ENCODE peak calls at places on chromosome 19, in seven cellular contexts. One of them, this sample, is unnamed.

GRCh38 chr19:47274891-47275865 is 493 bp downstream of the INAFM1 start:
- DNase-seq in gastrocnemius medialis: no peak
- DNase-seq in thyroid gland: peak; percentile 63
- DNase-seq in ovary: peak; percentile 74
- DNase-seq in transverse colon: peak; percentile 36
- DNase-seq in stomach: no peak
- DNase-seq in breast epithelium: no peak
- DNase-seq in this sample: no peak

GRCh38 chr19:4713384-4713951 is 10.2 kb downstream of the DPP9 start:
- DNase-seq in gastrocnemius medialis: peak; percentile 95
- DNase-seq in thyroid gland: no peak
- DNase-seq in ovary: no peak
- DNase-seq in transverse colon: peak; percentile 93
- DNase-seq in stomach: peak; percentile 96
- DNase-seq in breast epithelium: peak; percentile 93
- DNase-seq in this sample: peak; percentile 89

GRCh38 chr19:55212447-55212846 is 3.1 kb upstream of the PTPRH start:
- DNase-seq in gastrocnemius medialis: no peak
- DNase-seq in thyroid gland: no peak
- DNase-seq in ovary: no peak
- DNase-seq in transverse colon: peak; percentile 67
- DNase-seq in stomach: no peak
- DNase-seq in breast epithelium: no peak
- DNase-seq in this sample: peak; percentile 44

GRCh38 chr19:51692065-51692915 is 840 bp upstream of the SPACA6 start:
- DNase-seq in gastrocnemius medialis: no peak
- DNase-seq in thyroid gland: no peak
- DNase-seq in ovary: peak; percentile 44
- DNase-seq in transverse colon: no peak
- DNase-seq in stomach: no peak
- DNase-seq in breast epithelium: no peak
- DNase-seq in this sample: no peak

GRCh38 chr19:6739390-6739883 is at the start of gene TRIP10:
- DNase-seq in gastrocnemius medialis: peak; percentile 74
- DNase-seq in thyroid gland: peak; percentile 84
- DNase-seq in ovary: peak; percentile 93
- DNase-seq in transverse colon: peak; percentile 89
- DNase-seq in stomach: peak; percentile 90
- DNase-seq in breast epithelium: peak; percentile 79
- DNase-seq in this sample: peak; percentile 89

GRCh38 chr19:5456130-5456835 is 1.1 kb downstream of the ZNRF4 start:
- DNase-seq in gastrocnemius medialis: no peak
- DNase-seq in thyroid gland: no peak
- DNase-seq in ovary: no peak
- DNase-seq in transverse colon: no peak
- DNase-seq in stomach: no peak
- DNase-seq in breast epithelium: no peak
- DNase-seq in this sample: no peak

GRCh38 chr19:45152504-45153338 is 8.1 kb downstream of the NKPD1 start:
- DNase-seq in gastrocnemius medialis: peak; percentile 23
- DNase-seq in thyroid gland: peak; percentile 68
- DNase-seq in ovary: peak; percentile 70
- DNase-seq in transverse colon: peak; percentile 67
- DNase-seq in stomach: peak; percentile 58
- DNase-seq in breast epithelium: no peak
- DNase-seq in this sample: peak; percentile 47

GRCh38 chr19:35090795-35091214 is 24.8 kb upstream of the FXYD3 start:
- DNase-seq in gastrocnemius medialis: no peak
- DNase-seq in thyroid gland: no peak
- DNase-seq in ovary: no peak
- DNase-seq in transverse colon: no peak
- DNase-seq in stomach: peak; percentile 61
- DNase-seq in breast epithelium: no peak
- DNase-seq in this sample: peak; percentile 59

GRCh38 chr19:35868172-35868822 is at the start of gene APLP1:
- DNase-seq in gastrocnemius medialis: no peak
- DNase-seq in thyroid gland: peak; percentile 73
- DNase-seq in ovary: peak; percentile 49
- DNase-seq in transverse colon: peak; percentile 59
- DNase-seq in stomach: peak; percentile 86
- DNase-seq in breast epithelium: peak; percentile 61
- DNase-seq in this sample: peak; percentile 71

GRCh38 chr19:45245334-45245787 is at the start of gene EXOC3L2:
- DNase-seq in gastrocnemius medialis: no peak
- DNase-seq in thyroid gland: no peak
- DNase-seq in ovary: no peak
- DNase-seq in transverse colon: no peak
- DNase-seq in stomach: no peak
- DNase-seq in breast epithelium: no peak
- DNase-seq in this sample: peak; percentile 50

GRCh38 chr19:34220472-34221063 is 33.8 kb upstream of the GARRE1 start:
- DNase-seq in gastrocnemius medialis: no peak
- DNase-seq in thyroid gland: peak; percentile 60
- DNase-seq in ovary: no peak
- DNase-seq in transverse colon: peak; percentile 65
- DNase-seq in stomach: peak; percentile 72
- DNase-seq in breast epithelium: peak; percentile 57
- DNase-seq in this sample: peak; percentile 41

GRCh38 chr19:44570984-44571684 is 41.7 kb upstream of the CEACAM20 start:
- DNase-seq in gastrocnemius medialis: peak; percentile 32
- DNase-seq in thyroid gland: peak; percentile 54
- DNase-seq in ovary: peak; percentile 27
- DNase-seq in transverse colon: peak; percentile 67
- DNase-seq in stomach: peak; percentile 65
- DNase-seq in breast epithelium: no peak
- DNase-seq in this sample: no peak

GRCh38 chr19:38634757-38635482 is 12.5 kb upstream of the ACTN4 start:
- DNase-seq in gastrocnemius medialis: no peak
- DNase-seq in thyroid gland: peak; percentile 63
- DNase-seq in ovary: peak; percentile 85
- DNase-seq in transverse colon: peak; percentile 86
- DNase-seq in stomach: peak; percentile 83
- DNase-seq in breast epithelium: peak; percentile 76
- DNase-seq in this sample: peak; percentile 73

GRCh38 chr19:46080561-46080960 is 39.8 kb upstream of the IGFL4 start:
- DNase-seq in gastrocnemius medialis: no peak
- DNase-seq in thyroid gland: no peak
- DNase-seq in ovary: peak; percentile 24
- DNase-seq in transverse colon: no peak
- DNase-seq in stomach: no peak
- DNase-seq in breast epithelium: no peak
- DNase-seq in this sample: no peak

GRCh38 chr19:45506991-45507863 is at the start of gene VASP:
- DNase-seq in gastrocnemius medialis: peak; percentile 84
- DNase-seq in thyroid gland: peak; percentile 83
- DNase-seq in ovary: peak; percentile 87
- DNase-seq in transverse colon: peak; percentile 96
- DNase-seq in stomach: peak; percentile 93
- DNase-seq in breast epithelium: peak; percentile 87
- DNase-seq in this sample: peak; percentile 94

GRCh38 chr19:29810504-29810871 is 1.3 kb upstream of the CCNE1 start:
- DNase-seq in gastrocnemius medialis: no peak
- DNase-seq in thyroid gland: peak; percentile 68
- DNase-seq in ovary: peak; percentile 43
- DNase-seq in transverse colon: peak; percentile 14
- DNase-seq in stomach: no peak
- DNase-seq in breast epithelium: peak; percentile 25
- DNase-seq in this sample: peak; percentile 43

GRCh38 chr19:7507884-7508283 is 8.0 kb upstream of the ZNF358 start:
- DNase-seq in gastrocnemius medialis: no peak
- DNase-seq in thyroid gland: peak; percentile 46
- DNase-seq in ovary: peak; percentile 61
- DNase-seq in transverse colon: peak; percentile 86
- DNase-seq in stomach: peak; percentile 80
- DNase-seq in breast epithelium: no peak
- DNase-seq in this sample: peak; percentile 81

GRCh38 chr19:4891066-4891465 is 11.6 kb downstream of the ARRDC5 start:
- DNase-seq in gastrocnemius medialis: no peak
- DNase-seq in thyroid gland: no peak
- DNase-seq in ovary: no peak
- DNase-seq in transverse colon: no peak
- DNase-seq in stomach: no peak
- DNase-seq in breast epithelium: no peak
- DNase-seq in this sample: no peak

GRCh38 chr19:35044317-35045117 is 3.0 kb downstream of the HPN start:
- DNase-seq in gastrocnemius medialis: no peak
- DNase-seq in thyroid gland: no peak
- DNase-seq in ovary: no peak
- DNase-seq in transverse colon: peak; percentile 62
- DNase-seq in stomach: peak; percentile 68
- DNase-seq in breast epithelium: no peak
- DNase-seq in this sample: peak; percentile 79

GRCh38 chr19:33208904-33209843 is 15.0 kb downstream of the LRP3 start:
- DNase-seq in gastrocnemius medialis: no peak
- DNase-seq in thyroid gland: no peak
- DNase-seq in ovary: peak; percentile 74
- DNase-seq in transverse colon: no peak
- DNase-seq in stomach: no peak
- DNase-seq in breast epithelium: no peak
- DNase-seq in this sample: peak; percentile 71
- TF ChIP-seq CTCF in gastrocnemius medialis: no peak
- TF ChIP-seq CTCF in thyroid gland: no peak
- TF ChIP-seq CTCF in ovary: peak; percentile 13
- TF ChIP-seq CTCF in transverse colon: no peak
- TF ChIP-seq CTCF in stomach: no peak
- TF ChIP-seq CTCF in breast epithelium: no peak
- TF ChIP-seq CTCF in this sample: peak; percentile 11

GRCh38 chr19:10963865-10964264 is 3.0 kb downstream of the SMARCA4 start:
- DNase-seq in gastrocnemius medialis: no peak
- DNase-seq in thyroid gland: no peak
- DNase-seq in ovary: no peak
- DNase-seq in transverse colon: no peak
- DNase-seq in stomach: no peak
- DNase-seq in breast epithelium: no peak
- DNase-seq in this sample: no peak

GRCh38 chr19:10961763-10962536 is 1.1 kb downstream of the SMARCA4 start:
- DNase-seq in gastrocnemius medialis: no peak
- DNase-seq in thyroid gland: no peak
- DNase-seq in ovary: no peak
- DNase-seq in transverse colon: no peak
- DNase-seq in stomach: no peak
- DNase-seq in breast epithelium: no peak
- DNase-seq in this sample: no peak

GRCh38 chr19:10960314-10961072 is at the start of gene SMARCA4:
- DNase-seq in gastrocnemius medialis: peak; percentile 93
- DNase-seq in thyroid gland: peak; percentile 97
- DNase-seq in ovary: peak; percentile 99
- DNase-seq in transverse colon: peak; percentile 99
- DNase-seq in stomach: peak; percentile 99
- DNase-seq in breast epithelium: peak; percentile 97
- DNase-seq in this sample: peak; percentile 99

GRCh38 chr19:10962863-10963262 is 2.0 kb downstream of the SMARCA4 start:
- DNase-seq in gastrocnemius medialis: no peak
- DNase-seq in thyroid gland: no peak
- DNase-seq in ovary: no peak
- DNase-seq in transverse colon: no peak
- DNase-seq in stomach: no peak
- DNase-seq in breast epithelium: no peak
- DNase-seq in this sample: no peak

DNA sequence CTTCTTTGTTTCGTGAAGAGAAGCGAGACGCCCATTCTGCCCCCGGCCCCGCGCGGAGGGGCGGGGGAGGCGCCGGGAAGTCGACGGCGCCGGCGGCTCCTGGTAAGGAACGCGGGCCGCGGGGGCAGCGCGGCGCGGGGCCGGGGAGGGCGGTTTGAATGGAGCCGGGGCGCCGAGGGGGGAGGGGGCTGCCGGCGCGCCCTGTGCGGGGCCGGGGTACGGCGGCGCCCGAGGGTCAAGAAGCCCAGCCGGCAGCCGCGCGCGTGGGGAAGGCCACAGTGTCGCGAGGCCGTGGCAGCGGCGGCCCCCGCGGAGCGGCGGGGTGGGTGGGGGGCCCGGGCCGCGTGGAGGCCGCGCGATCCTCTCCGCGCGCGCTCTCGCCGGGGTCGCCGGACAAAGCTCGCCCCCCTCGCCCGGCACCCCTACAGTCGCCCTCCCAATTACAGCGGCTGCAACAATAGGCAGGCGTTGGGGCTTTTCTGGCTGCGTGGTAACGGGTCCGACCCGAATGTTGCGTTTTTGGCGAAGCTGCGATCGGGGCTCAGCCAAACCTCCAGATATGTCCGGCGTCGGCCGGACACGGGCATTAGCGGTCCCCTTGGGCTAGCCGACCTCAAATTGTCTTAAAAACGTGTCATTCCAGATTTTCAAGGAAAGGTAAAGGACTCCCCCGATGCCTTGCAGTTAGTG is 388 bp downstream of the SMARCA4 start:
- DNase-seq in gastrocnemius medialis: no peak
- DNase-seq in thyroid gland: no peak
- DNase-seq in ovary: no peak
- DNase-seq in transverse colon: peak; percentile 30
- DNase-seq in stomach: peak; percentile 61
- DNase-seq in breast epithelium: no peak
- DNase-seq in this sample: no peak
- TF ChIP-seq POLR2A in gastrocnemius medialis: no peak
- TF ChIP-seq POLR2A in thyroid gland: no peak
- TF ChIP-seq POLR2A in ovary: no peak
- TF ChIP-seq POLR2A in transverse colon: no peak
- TF ChIP-seq POLR2A in stomach: no peak
- TF ChIP-seq POLR2A in breast epithelium: no peak
- TF ChIP-seq POLR2A in this sample: no peak

GRCh38 chr19:48578891-48579290 is 26.9 kb downstream of the SULT2B1 start:
- DNase-seq in gastrocnemius medialis: no peak
- DNase-seq in thyroid gland: no peak
- DNase-seq in ovary: no peak
- DNase-seq in transverse colon: no peak
- DNase-seq in stomach: no peak
- DNase-seq in breast epithelium: no peak
- DNase-seq in this sample: no peak
- H3K27ac ChIP-seq in gastrocnemius medialis: no peak overlapping the region
- H3K27ac ChIP-seq in thyroid gland: no peak overlapping the region
- H3K27ac ChIP-seq in ovary: no peak overlapping the region
- H3K27ac ChIP-seq in transverse colon: no peak overlapping the region
- H3K27ac ChIP-seq in stomach: no peak overlapping the region
- H3K27ac ChIP-seq in breast epithelium: no peak overlapping the region
- H3K27ac ChIP-seq in this sample: no peak overlapping the region

GRCh38 chr19:990119-990571 is 6.0 kb downstream of the WDR18 start:
- DNase-seq in gastrocnemius medialis: no peak
- DNase-seq in thyroid gland: no peak
- DNase-seq in ovary: peak; percentile 42
- DNase-seq in transverse colon: no peak
- DNase-seq in stomach: no peak
- DNase-seq in breast epithelium: no peak
- DNase-seq in this sample: no peak

GRCh38 chr19:988081-988480 is 3.9 kb downstream of the WDR18 start:
- DNase-seq in gastrocnemius medialis: no peak
- DNase-seq in thyroid gland: no peak
- DNase-seq in ovary: no peak
- DNase-seq in transverse colon: no peak
- DNase-seq in stomach: no peak
- DNase-seq in breast epithelium: no peak
- DNase-seq in this sample: no peak

GRCh38 chr19:988510-988909 is 4.4 kb downstream of the WDR18 start:
- DNase-seq in gastrocnemius medialis: no peak
- DNase-seq in thyroid gland: no peak
- DNase-seq in ovary: no peak
- DNase-seq in transverse colon: no peak
- DNase-seq in stomach: no peak
- DNase-seq in breast epithelium: no peak
- DNase-seq in this sample: no peak

GRCh38 chr19:990746-991145 is 6.6 kb downstream of the WDR18 start:
- DNase-seq in gastrocnemius medialis: no peak
- DNase-seq in thyroid gland: no peak
- DNase-seq in ovary: peak; percentile 36
- DNase-seq in transverse colon: no peak
- DNase-seq in stomach: no peak
- DNase-seq in breast epithelium: no peak
- DNase-seq in this sample: peak; percentile 20

GRCh38 chr19:989381-990081 is 5.4 kb downstream of the WDR18 start:
- DNase-seq in gastrocnemius medialis: no peak
- DNase-seq in thyroid gland: no peak
- DNase-seq in ovary: no peak
- DNase-seq in transverse colon: no peak
- DNase-seq in stomach: no peak
- DNase-seq in breast epithelium: no peak
- DNase-seq in this sample: no peak
- TF ChIP-seq CTCF in gastrocnemius medialis: no peak
- TF ChIP-seq CTCF in thyroid gland: no peak
- TF ChIP-seq CTCF in ovary: no peak
- TF ChIP-seq CTCF in transverse colon: no peak
- TF ChIP-seq CTCF in stomach: no peak
- TF ChIP-seq CTCF in breast epithelium: no peak
- TF ChIP-seq CTCF in this sample: no peak

This sample was measured in right lobe of liver.